ENCODE peak calls at places on chromosomes 7 and 10, in five cellular contexts. J is heart right ventricle, Y is cardiac muscle cell, M is PC-3, K is BE2C. P is an unnamed sample. For H3K36me3 and H3K4me1, the result is how much of the 10 kb centered on the place peaks cover.

GRCh38 chr7:30796105-30796869 is 25.1 kb downstream of the MINDY4 start:
- DNase-seq in J (no peak), Y (no peak), M (peak), K (no peak), P (no peak)

GRCh38 chr10:24617771-24618396 is 105.8 kb downstream of the ARHGAP21 start:
- DNase-seq in J (peak), Y (peak), M (peak), K (peak), P (no peak)

GRCh38 chr10:48579251-48579960 is 25.5 kb downstream of the ARHGAP22 start:
- DNase-seq in J (no peak), Y (peak), M (no peak), K (no peak), P (no peak)

GRCh38 chr7:36810476-36810875 is 86.2 kb upstream of the AOAH start:
- DNase-seq in J (no peak), Y (no peak), M (no peak), K (no peak), P (no peak)

GRCh38 chr10:114401195-114401741 is 3.0 kb downstream of the AFAP1L2 start:
- DNase-seq in J (peak), Y (no peak), M (no peak), K (no peak), P (peak)

GRCh38 chr10:91162050-91162494 is 58.4 kb upstream of the PCGF5 start:
- DNase-seq in J (no peak), Y (no peak), M (peak), K (no peak), P (no peak)

GRCh38 chr10:59585046-59585700 is 124.5 kb downstream of the SLC16A9 start:
- DNase-seq in J (no peak), Y (no peak), M (peak), K (peak), P (no peak)

GRCh38 chr7:44375236-44375699 is 49.9 kb upstream of the CAMK2B start:
- DNase-seq in J (no peak), Y (peak), M (peak), K (peak), P (no peak)

GRCh38 chr7:33982425-33982786 is 77.1 kb downstream of the BMPER start:
- DNase-seq in J (no peak), Y (peak), M (peak), K (no peak), P (no peak)

GRCh38 chr10:12852732-12853131 is 148.8 kb downstream of the CCDC3 start:
- DNase-seq in J (no peak), Y (no peak), M (no peak), K (no peak), P (no peak)

GRCh38 chr7:127879942-127880341 is 151.3 kb downstream of the LRRC4 start:
- DNase-seq in J (no peak), Y (no peak), M (no peak), K (no peak), P (no peak)

GRCh38 chr7:135374736-135375135 is 135.2 kb downstream of the CNOT4 start:
- DNase-seq in J (no peak), Y (no peak), M (no peak), K (no peak), P (no peak)

GRCh38 chr10:69961864-69962745 is 90.5 kb upstream of the MACROH2A2 start:
- DNase-seq in J (no peak), Y (no peak), M (no peak), K (no peak), P (no peak)

GRCh38 chr7:57412618-57413017 is 37.4 kb upstream of the ZNF716 start:
- DNase-seq in J (no peak), Y (no peak), M (no peak), K (no peak), P (no peak)
- H3K36me3 ChIP-seq in J (under half), Y (under half), M (under half), K (under half), P (under half)

GRCh38 chr7:35420657-35421056 is 166.8 kb upstream of the TBX20 start:
- DNase-seq in J (no peak), Y (no peak), M (peak), K (no peak), P (no peak)
- H3K4me1 ChIP-seq in J (under half), Y (under half), M (under half), K (under half), P (under half)

GRCh38 chr10:127024655-127025054 is 119.4 kb downstream of the DOCK1 start:
- DNase-seq in J (no peak), Y (no peak), M (no peak), K (no peak), P (no peak)

GRCh38 chr10:127029061-127029460 is 123.8 kb downstream of the DOCK1 start:
- DNase-seq in J (no peak), Y (no peak), M (no peak), K (no peak), P (no peak)

GRCh38 chr10:127033116-127033515 is 127.9 kb downstream of the DOCK1 start:
- DNase-seq in J (no peak), Y (no peak), M (no peak), K (no peak), P (no peak)

GRCh38 chr10:127028556-127028955 is 123.3 kb downstream of the DOCK1 start:
- DNase-seq in J (no peak), Y (no peak), M (no peak), K (no peak), P (no peak)

DNA sequence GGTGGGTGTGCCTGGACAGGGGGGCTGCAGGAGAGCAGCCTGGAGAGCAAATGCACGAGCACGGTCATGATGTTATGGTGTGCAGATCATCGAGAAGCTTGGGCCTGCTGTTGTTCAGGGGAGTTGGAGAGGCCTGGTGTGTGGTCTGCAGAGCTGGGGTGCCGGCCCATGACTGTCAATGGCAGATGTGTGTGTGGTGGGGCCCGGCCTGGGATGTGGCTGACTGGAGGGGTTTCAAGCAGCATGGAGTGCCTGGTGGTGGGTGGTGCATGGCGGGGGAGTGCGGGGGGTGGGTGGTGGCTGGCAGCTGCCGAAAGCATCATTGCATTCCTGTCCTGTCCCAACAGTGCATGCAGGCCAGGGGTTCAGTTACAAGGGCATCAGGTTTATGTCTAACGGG is 122.6 kb downstream of the DOCK1 start:
- DNase-seq in J (no peak), Y (no peak), M (no peak), K (no peak), P (no peak)
- H3K36me3 ChIP-seq in J (under half), Y (under half), M (under half), K (under half), P (half or more)

GRCh38 chr7:81883801-81884393 is 114.0 kb upstream of the HGF start:
- DNase-seq in J (no peak), Y (no peak), M (no peak), K (no peak), P (no peak)
- H3K4me1 ChIP-seq in J (under half), Y (under half), M (under half), K (under half), P (under half)

GRCh38 chr7:116888895-116889294 is 26.5 kb downstream of the CAPZA2 start:
- DNase-seq in J (no peak), Y (no peak), M (no peak), K (no peak), P (no peak)

GRCh38 chr7:116885724-116886123 is 23.3 kb downstream of the CAPZA2 start:
- DNase-seq in J (no peak), Y (no peak), M (no peak), K (no peak), P (no peak)

GRCh38 chr7:116884691-116885090 is 22.3 kb downstream of the CAPZA2 start:
- DNase-seq in J (no peak), Y (no peak), M (no peak), K (no peak), P (no peak)

DNA sequence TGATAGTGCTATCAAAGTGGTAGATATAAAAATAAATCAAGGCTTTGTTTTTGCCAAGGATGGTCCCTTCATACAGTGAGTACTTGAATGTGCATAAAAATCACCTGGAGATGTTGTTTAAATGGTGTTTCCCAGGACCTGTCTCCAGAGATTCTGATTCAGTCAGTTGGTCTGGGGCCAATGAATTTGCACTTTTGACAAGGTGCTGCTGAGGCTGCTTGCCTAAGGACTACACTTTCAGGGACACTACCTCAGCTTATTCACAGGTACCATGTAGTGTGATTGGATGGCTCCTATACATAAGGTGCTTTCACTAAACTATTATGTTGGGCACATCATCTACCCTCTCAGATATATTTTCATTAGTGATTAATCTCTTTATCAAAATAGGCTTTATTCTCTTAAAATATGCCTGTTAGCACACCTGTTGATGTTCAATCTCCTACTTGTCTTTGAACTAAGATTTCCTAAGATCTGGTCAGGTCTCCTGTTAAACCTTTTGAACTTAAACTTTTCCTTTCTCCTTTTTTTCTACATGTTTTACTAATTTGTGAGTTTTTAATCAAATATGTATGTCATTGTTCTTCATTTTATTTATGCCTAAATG is 24.3 kb downstream of the CAPZA2 start:
- DNase-seq in J (no peak), Y (peak), M (no peak), K (no peak), P (no peak)
- H3K36me3 ChIP-seq in J (under half), Y (under half), M (under half), K (under half), P (under half)

DNA sequence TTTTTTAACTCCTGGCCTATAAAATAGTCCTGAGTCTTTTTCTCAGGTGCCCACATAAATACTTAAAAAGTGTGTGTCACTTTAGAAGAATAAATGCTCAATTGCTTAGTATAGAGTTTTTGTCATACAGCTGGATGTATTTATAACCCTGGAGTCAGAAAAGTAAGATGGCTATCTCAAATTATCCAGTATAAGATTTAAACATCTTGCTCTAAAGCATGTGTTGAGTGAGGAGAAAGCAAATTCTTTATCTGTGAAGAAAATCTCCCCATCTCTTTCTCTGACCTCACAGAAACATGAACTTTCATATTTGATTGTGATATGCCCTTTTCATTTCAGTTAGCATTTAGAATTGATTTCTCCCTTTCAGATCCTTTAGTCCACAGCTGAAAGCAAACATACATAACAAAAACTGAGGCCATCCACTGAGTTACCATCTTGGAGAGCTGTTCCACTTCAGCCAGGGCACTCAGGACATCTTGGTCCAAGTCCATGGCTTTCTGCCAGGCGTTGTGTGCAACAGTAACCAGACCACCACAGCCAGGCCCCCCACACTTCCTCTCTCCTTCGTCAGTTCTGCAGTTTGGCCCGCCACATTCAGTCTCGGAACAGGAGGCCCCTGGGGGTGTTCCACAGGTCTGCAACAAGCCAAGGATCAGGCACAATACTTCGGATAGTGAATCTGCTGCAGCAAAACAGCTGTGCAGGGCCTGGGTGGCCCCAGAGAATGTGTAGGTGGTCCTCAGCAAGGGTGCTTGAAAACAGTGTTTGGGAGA is 40.9 kb downstream of the DLD start:
- DNase-seq in J (peak), Y (no peak), M (no peak), K (peak), P (no peak)
- H3K4me1 ChIP-seq in J (under half), Y (under half), M (under half), K (under half), P (under half)

GRCh38 chr10:124992462-124993344 is 50.8 kb downstream of the ZRANB1 start:
- DNase-seq in J (peak), Y (peak), M (peak), K (peak), P (no peak)

GRCh38 chr10:124993728-124994451 is 52.0 kb downstream of the ZRANB1 start:
- DNase-seq in J (no peak), Y (no peak), M (no peak), K (no peak), P (no peak)

GRCh38 chr10:124993345-124993708 is 51.4 kb downstream of the ZRANB1 start:
- DNase-seq in J (no peak), Y (no peak), M (no peak), K (no peak), P (no peak)

GRCh38 chr10:124990671-124991625 is 49.0 kb downstream of the ZRANB1 start:
- DNase-seq in J (no peak), Y (no peak), M (no peak), K (no peak), P (no peak)

GRCh38 chr10:124991872-124992271 is 49.9 kb downstream of the ZRANB1 start:
- DNase-seq in J (no peak), Y (no peak), M (no peak), K (no peak), P (no peak)
- H3K36me3 ChIP-seq in J (half or more), Y (under half), M (under half), K (half or more), P (half or more)

DNA sequence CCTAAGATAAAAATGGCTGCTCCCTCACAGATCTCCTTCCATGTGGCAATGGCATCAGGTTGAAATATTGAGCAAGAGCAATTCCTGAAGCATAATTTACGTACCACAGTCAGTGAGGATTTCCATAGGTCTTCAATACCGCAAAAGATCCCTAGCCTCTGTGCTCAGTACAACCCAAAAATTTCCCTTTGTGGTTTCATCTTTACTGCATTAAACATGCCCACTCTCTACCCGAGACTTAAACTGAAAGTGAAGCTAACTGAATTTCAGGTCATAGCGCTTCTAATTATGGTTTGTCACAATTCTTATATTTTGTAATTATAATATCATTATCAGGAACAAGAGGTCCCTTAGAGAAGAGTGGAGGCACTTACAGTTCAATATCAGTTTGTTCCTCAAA is 1071.1 kb downstream of the XPNPEP1 start:
- DNase-seq in J (no peak), Y (no peak), M (no peak), K (no peak), P (no peak)
- H3K4me1 ChIP-seq in J (under half), Y (under half), M (under half), K (under half), P (under half)

P was measured in ascending aorta.